ENCODE peak calls at places on chromosomes 6 and 20, in four cellular contexts. One of them, this sample, is unnamed.

GRCh38 chr20:24972341-24972740 is 20.2 kb downstream of the APMAP start:
- DNase-seq in iPS DF 6.9: no peak
- DNase-seq in right lobe of liver: no peak
- DNase-seq in mesenchymal stem cell: no peak
- DNase-seq in this sample: no peak

GRCh38 chr6:91697010-91697694 is 1110.3 kb upstream of the MAP3K7 start:
- DNase-seq in iPS DF 6.9: no peak
- DNase-seq in right lobe of liver: no peak
- DNase-seq in mesenchymal stem cell: no peak
- DNase-seq in this sample: no peak

GRCh38 chr20:61647741-61648140 is 395.7 kb downstream of the CDH4 start:
- DNase-seq in iPS DF 6.9: no peak
- DNase-seq in right lobe of liver: no peak
- DNase-seq in mesenchymal stem cell: no peak
- DNase-seq in this sample: no peak

GRCh38 chr6:31663961-31664789 is 622 bp downstream of the GPANK1 start:
- DNase-seq in iPS DF 6.9: no peak
- DNase-seq in right lobe of liver: no peak
- DNase-seq in mesenchymal stem cell: peak; percentile 89
- DNase-seq in this sample: peak; percentile 83

GRCh38 chr6:13286185-13286584 is 42.2 kb downstream of the TBC1D7 start:
- DNase-seq in iPS DF 6.9: no peak
- DNase-seq in right lobe of liver: peak; percentile 18
- DNase-seq in mesenchymal stem cell: no peak
- DNase-seq in this sample: no peak

GRCh38 chr20:59603727-59604608 is at the start of gene PHACTR3:
- DNase-seq in iPS DF 6.9: no peak
- DNase-seq in right lobe of liver: no peak
- DNase-seq in mesenchymal stem cell: no peak
- DNase-seq in this sample: no peak

GRCh38 chr6:45075246-45075645 is 252.9 kb upstream of the RUNX2 start:
- DNase-seq in iPS DF 6.9: no peak
- DNase-seq in right lobe of liver: no peak
- DNase-seq in mesenchymal stem cell: peak; percentile 83
- DNase-seq in this sample: no peak

GRCh38 chr6:147132889-147133288 is 71.3 kb upstream of the STXBP5 start:
- DNase-seq in iPS DF 6.9: no peak
- DNase-seq in right lobe of liver: no peak
- DNase-seq in mesenchymal stem cell: no peak
- DNase-seq in this sample: peak; percentile 32

GRCh38 chr20:49568491-49569151 is 684 bp upstream of the PTGIS start:
- DNase-seq in iPS DF 6.9: peak; percentile 73
- DNase-seq in right lobe of liver: peak; percentile 43
- DNase-seq in mesenchymal stem cell: no peak
- DNase-seq in this sample: no peak

GRCh38 chr6:108247965-108248536 is 12.8 kb downstream of the SNX3 start:
- DNase-seq in iPS DF 6.9: no peak
- DNase-seq in right lobe of liver: no peak
- DNase-seq in mesenchymal stem cell: peak; percentile 4
- DNase-seq in this sample: no peak

GRCh38 chr20:19783966-19784401 is 25.9 kb downstream of the RIN2 start:
- DNase-seq in iPS DF 6.9: no peak
- DNase-seq in right lobe of liver: peak; percentile 54
- DNase-seq in mesenchymal stem cell: peak; percentile 67
- DNase-seq in this sample: no peak

GRCh38 chr6:157983439-157984119 is 1.9 kb downstream of the SYNJ2 start:
- DNase-seq in iPS DF 6.9: no peak
- DNase-seq in right lobe of liver: no peak
- DNase-seq in mesenchymal stem cell: no peak
- DNase-seq in this sample: no peak

GRCh38 chr6:97059473-97059872 is 134.9 kb downstream of the KLHL32 start:
- DNase-seq in iPS DF 6.9: no peak
- DNase-seq in right lobe of liver: no peak
- DNase-seq in mesenchymal stem cell: peak; percentile 50
- DNase-seq in this sample: peak; percentile 69

GRCh38 chr6:39301606-39302005 is 12.6 kb downstream of the KCNK17 start:
- DNase-seq in iPS DF 6.9: peak; percentile 70
- DNase-seq in right lobe of liver: no peak
- DNase-seq in mesenchymal stem cell: no peak
- DNase-seq in this sample: peak; percentile 12

GRCh38 chr6:150448221-150448620 is 79.4 kb downstream of the IYD start:
- DNase-seq in iPS DF 6.9: no peak
- DNase-seq in right lobe of liver: no peak
- DNase-seq in mesenchymal stem cell: no peak
- DNase-seq in this sample: no peak

GRCh38 chr6:43992783-43993505 is 134.3 kb downstream of the MRPL14 start:
- DNase-seq in iPS DF 6.9: no peak
- DNase-seq in right lobe of liver: peak; percentile 79
- DNase-seq in mesenchymal stem cell: no peak
- DNase-seq in this sample: no peak

GRCh38 chr20:50691585-50692552 is 527 bp upstream of the RIPOR3 start:
- DNase-seq in iPS DF 6.9: no peak
- DNase-seq in right lobe of liver: no peak
- DNase-seq in mesenchymal stem cell: peak; percentile 86
- DNase-seq in this sample: peak; percentile 49

GRCh38 chr20:32439132-32439829 is 81.2 kb downstream of the ASXL1 start:
- DNase-seq in iPS DF 6.9: no peak
- DNase-seq in right lobe of liver: no peak
- DNase-seq in mesenchymal stem cell: peak; percentile 79
- DNase-seq in this sample: peak; percentile 30

GRCh38 chr6:15549371-15549770 is 113.5 kb downstream of the DTNBP1 start:
- DNase-seq in iPS DF 6.9: no peak
- DNase-seq in right lobe of liver: no peak
- DNase-seq in mesenchymal stem cell: no peak
- DNase-seq in this sample: no peak

GRCh38 chr20:56362833-56363413 is 4.1 kb downstream of the FAM210B start:
- DNase-seq in iPS DF 6.9: no peak
- DNase-seq in right lobe of liver: no peak
- DNase-seq in mesenchymal stem cell: no peak
- DNase-seq in this sample: no peak

GRCh38 chr6:95686858-95687257 is 109.5 kb downstream of the MANEA start:
- DNase-seq in iPS DF 6.9: no peak
- DNase-seq in right lobe of liver: no peak
- DNase-seq in mesenchymal stem cell: no peak
- DNase-seq in this sample: no peak

DNA sequence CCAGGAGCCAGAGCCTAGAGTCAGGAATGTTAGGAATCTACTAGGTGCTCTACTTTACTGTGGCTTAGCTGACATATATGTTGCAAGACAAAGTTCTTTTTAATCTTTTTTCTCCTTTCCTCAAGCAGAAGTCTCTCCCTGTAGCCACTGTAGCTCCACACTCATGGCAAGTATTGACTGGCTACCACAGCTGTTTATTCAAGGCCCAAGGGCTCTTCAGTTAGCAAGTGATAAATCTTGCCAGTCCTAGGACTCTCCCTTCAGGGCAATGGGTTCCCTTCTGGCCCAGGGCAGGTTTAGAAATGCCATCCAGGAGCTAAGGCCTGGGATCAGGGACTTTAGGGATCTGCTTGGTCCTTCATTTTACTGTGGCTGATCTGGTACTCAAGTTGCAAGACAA is 82.0 kb upstream of the TNFRSF21 start:
- DNase-seq in iPS DF 6.9: no peak
- DNase-seq in right lobe of liver: no peak
- DNase-seq in mesenchymal stem cell: no peak
- DNase-seq in this sample: no peak
- H3K27ac ChIP-seq in iPS DF 6.9: no peak overlapping the region
- H3K27ac ChIP-seq in right lobe of liver: no peak overlapping the region
- H3K27ac ChIP-seq in mesenchymal stem cell: no peak overlapping the region
- H3K27ac ChIP-seq in this sample: no peak overlapping the region

DNA sequence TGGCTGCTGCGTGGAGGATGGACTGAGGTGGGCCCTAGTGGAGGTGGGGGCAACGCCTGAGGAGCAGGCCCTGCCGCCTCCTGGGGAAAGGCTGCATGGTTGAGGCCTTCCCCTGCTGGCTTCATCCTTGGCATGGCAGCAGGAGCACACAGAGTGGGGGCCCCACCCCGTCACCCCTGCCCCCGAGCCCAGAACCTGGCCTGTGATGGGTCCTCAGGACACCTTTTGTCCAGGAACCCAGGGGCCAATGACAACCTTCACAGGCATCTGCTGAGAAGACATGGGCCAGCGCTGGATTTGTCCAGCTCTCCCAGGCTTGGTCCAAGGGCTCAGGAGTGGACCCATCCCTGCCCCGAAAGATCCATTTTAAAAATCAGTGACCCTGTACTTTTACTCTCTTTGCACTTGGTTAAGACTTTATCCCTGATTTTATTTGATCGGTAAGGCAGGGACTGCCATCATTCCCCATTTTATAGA is 575 bp upstream of the SLC17A9 start:
- DNase-seq in iPS DF 6.9: no peak
- DNase-seq in right lobe of liver: no peak
- DNase-seq in mesenchymal stem cell: no peak
- DNase-seq in this sample: no peak
- H3K4me3 ChIP-seq in iPS DF 6.9: peak overlapping the region; percentile 56
- H3K4me3 ChIP-seq in right lobe of liver: peak overlapping the region; percentile 60
- H3K4me3 ChIP-seq in mesenchymal stem cell: no peak overlapping the region
- H3K4me3 ChIP-seq in this sample: no peak overlapping the region

GRCh38 chr6:148648754-148649453 is 97.9 kb upstream of the UST start:
- DNase-seq in iPS DF 6.9: no peak
- DNase-seq in right lobe of liver: no peak
- DNase-seq in mesenchymal stem cell: no peak
- DNase-seq in this sample: no peak

GRCh38 chr6:148650941-148651540 is 95.8 kb upstream of the UST start:
- DNase-seq in iPS DF 6.9: no peak
- DNase-seq in right lobe of liver: no peak
- DNase-seq in mesenchymal stem cell: no peak
- DNase-seq in this sample: no peak

GRCh38 chr6:148653138-148653776 is 93.6 kb upstream of the UST start:
- DNase-seq in iPS DF 6.9: peak; percentile 33
- DNase-seq in right lobe of liver: no peak
- DNase-seq in mesenchymal stem cell: no peak
- DNase-seq in this sample: peak; percentile 12

DNA sequence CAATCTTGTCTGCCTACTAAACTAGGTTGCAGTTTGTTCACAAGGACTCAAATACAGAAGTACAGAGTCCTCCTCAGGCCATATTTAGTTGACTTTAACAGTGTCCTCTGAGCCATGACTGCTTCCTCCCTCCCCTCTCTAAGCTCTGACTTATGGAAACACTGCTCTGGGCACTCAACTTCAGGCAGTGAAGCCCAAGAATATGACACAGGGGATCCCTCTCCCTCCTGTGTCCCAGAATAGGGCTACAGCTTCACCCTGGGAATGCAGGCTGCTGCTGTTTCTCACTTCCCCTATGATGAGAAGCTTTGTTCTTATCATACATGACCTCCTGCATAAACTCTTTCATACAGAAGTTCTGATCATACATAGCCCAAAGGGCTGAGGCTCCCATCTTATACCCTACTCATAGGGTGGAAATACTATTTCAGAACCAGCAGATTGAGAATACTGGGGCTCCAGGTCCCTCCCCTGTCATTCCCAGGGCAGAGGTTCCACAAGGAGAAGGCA is 97.3 kb upstream of the UST start:
- DNase-seq in iPS DF 6.9: no peak
- DNase-seq in right lobe of liver: no peak
- DNase-seq in mesenchymal stem cell: no peak
- DNase-seq in this sample: no peak
- H3K27ac ChIP-seq in iPS DF 6.9: no peak overlapping the region
- H3K27ac ChIP-seq in right lobe of liver: no peak overlapping the region
- H3K27ac ChIP-seq in mesenchymal stem cell: no peak overlapping the region
- H3K27ac ChIP-seq in this sample: no peak overlapping the region

DNA sequence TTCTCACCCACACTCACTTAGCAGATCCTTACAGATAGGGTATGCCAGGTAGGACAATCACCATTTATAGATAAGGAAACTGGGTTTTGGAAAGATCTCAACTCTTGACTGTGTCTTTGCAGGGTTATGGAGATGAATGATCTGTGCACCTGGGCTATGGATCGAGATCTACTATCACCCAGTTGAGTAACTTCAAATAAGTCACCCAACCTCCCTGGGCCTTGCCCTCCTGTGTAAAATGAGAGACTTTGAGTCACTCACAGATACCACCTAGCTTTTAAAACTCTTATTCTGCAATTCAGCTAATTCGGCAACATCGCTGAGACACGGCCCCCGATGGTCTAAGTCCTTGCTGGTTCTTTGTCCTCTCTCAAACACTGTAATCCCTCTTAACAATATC is 53.5 kb downstream of the HIVEP2 start:
- DNase-seq in iPS DF 6.9: no peak
- DNase-seq in right lobe of liver: no peak
- DNase-seq in mesenchymal stem cell: no peak
- DNase-seq in this sample: no peak
- H3K4me3 ChIP-seq in iPS DF 6.9: no peak overlapping the region
- H3K4me3 ChIP-seq in right lobe of liver: no peak overlapping the region
- H3K4me3 ChIP-seq in mesenchymal stem cell: no peak overlapping the region
- H3K4me3 ChIP-seq in this sample: no peak overlapping the region

DNA sequence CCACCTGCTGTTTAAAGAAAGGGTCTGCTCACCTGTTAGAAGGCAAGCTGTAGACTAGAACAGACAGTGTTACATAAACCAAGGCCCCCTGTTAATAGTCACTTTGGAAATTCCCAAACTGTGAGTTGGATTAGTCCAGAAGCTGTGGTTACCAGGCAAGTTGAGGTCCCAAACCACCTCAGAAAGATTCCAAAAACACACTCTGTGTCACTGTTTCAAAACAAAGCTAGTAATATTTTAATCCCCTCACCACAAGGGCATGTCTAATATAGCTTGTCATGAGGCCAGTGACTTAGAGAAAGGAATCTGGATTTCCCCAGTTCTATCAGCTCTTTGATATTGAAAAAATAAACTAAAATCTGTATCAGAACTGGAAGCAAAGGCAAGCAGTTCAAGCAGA is 244.6 kb downstream of the HAO1 start:
- DNase-seq in iPS DF 6.9: no peak
- DNase-seq in right lobe of liver: no peak
- DNase-seq in mesenchymal stem cell: peak; percentile 26
- DNase-seq in this sample: no peak
- H3K27ac ChIP-seq in iPS DF 6.9: no peak overlapping the region
- H3K27ac ChIP-seq in right lobe of liver: no peak overlapping the region
- H3K27ac ChIP-seq in mesenchymal stem cell: no peak overlapping the region
- H3K27ac ChIP-seq in this sample: no peak overlapping the region

GRCh38 chr20:13263451-13263850 is 42.4 kb downstream of the ISM1 start:
- DNase-seq in iPS DF 6.9: no peak
- DNase-seq in right lobe of liver: no peak
- DNase-seq in mesenchymal stem cell: no peak
- DNase-seq in this sample: no peak
- H3K4me3 ChIP-seq in iPS DF 6.9: no peak overlapping the region
- H3K4me3 ChIP-seq in right lobe of liver: no peak overlapping the region
- H3K4me3 ChIP-seq in mesenchymal stem cell: no peak overlapping the region
- H3K4me3 ChIP-seq in this sample: no peak overlapping the region

GRCh38 chr20:64051033-64051452 is 1.6 kb upstream of the SOX18 start:
- DNase-seq in iPS DF 6.9: no peak
- DNase-seq in right lobe of liver: no peak
- DNase-seq in mesenchymal stem cell: no peak
- DNase-seq in this sample: no peak
- H3K27ac ChIP-seq in iPS DF 6.9: no peak overlapping the region
- H3K27ac ChIP-seq in right lobe of liver: peak overlapping the region; percentile 4
- H3K27ac ChIP-seq in mesenchymal stem cell: no peak overlapping the region
- H3K27ac ChIP-seq in this sample: no peak overlapping the region

GRCh38 chr6:166625356-166625755 is 1.7 kb downstream of the RPS6KA2 start:
- DNase-seq in iPS DF 6.9: no peak
- DNase-seq in right lobe of liver: no peak
- DNase-seq in mesenchymal stem cell: peak; percentile 82
- DNase-seq in this sample: no peak
- H3K4me3 ChIP-seq in iPS DF 6.9: no peak overlapping the region
- H3K4me3 ChIP-seq in right lobe of liver: no peak overlapping the region
- H3K4me3 ChIP-seq in mesenchymal stem cell: no peak overlapping the region
- H3K4me3 ChIP-seq in this sample: peak overlapping the region; percentile 94

This sample was measured in A673.